ENCODE peak calls at places on chromosomes 7 and 10, in seven cellular contexts. V is stimulated activated CD4-positive, alpha-beta T cell treated with anti-CD3 and anti-CD28 coated beads, TNF-alpha, amount 100 ng/mL, for 24 hours; N is hepatocyte; F is mesenchymal stem cell; H is KBM-7; A is heart right ventricle; Z is amygdala. T is an unnamed sample.

GRCh38 chr10:20276127-20276979 is 460.1 kb downstream of the PLXDC2 start:
- DNase-seq in F (peak), V (no peak), Z (no peak), N (no peak), H (no peak), A (no peak), T (no peak)

GRCh38 chr7:111842489-111842888 is 280.2 kb upstream of the IMMP2L start:
- DNase-seq in N (no peak), H (peak), Z (no peak), V (no peak), F (no peak), A (no peak), T (no peak)

GRCh38 chr7:359776-360361 is 69.9 kb downstream of the FOXL3 start:
- DNase-seq in Z (no peak), V (no peak), A (peak), N (no peak), F (no peak), H (no peak), T (no peak)

GRCh38 chr7:10708447-10708846 is 265.2 kb upstream of the PHF14 start:
- DNase-seq in V (no peak), Z (no peak), H (peak), F (no peak), N (peak), A (no peak), T (no peak)

GRCh38 chr7:40944981-40945585 is 757.8 kb downstream of the INHBA start:
- DNase-seq in H (no peak), Z (no peak), F (no peak), A (no peak), N (no peak), V (no peak), T (no peak)

GRCh38 chr7:22866965-22867364 is 44.3 kb upstream of the TOMM7 start:
- DNase-seq in Z (no peak), H (no peak), V (no peak), N (no peak), A (no peak), F (no peak), T (no peak)

GRCh38 chr10:3761916-3762708 is 22.9 kb downstream of the KLF6 start:
- DNase-seq in H (no peak), F (peak), N (peak), Z (no peak), V (no peak), A (no peak), T (peak)

GRCh38 chr10:122845783-122846332 is at the start of gene CUZD1:
- DNase-seq in Z (no peak), N (no peak), A (no peak), F (no peak), V (no peak), H (no peak), T (no peak)